ENCODE peak calls at places on chromosomes 1 and 21, in six cellular contexts. One of them, this sample, is unnamed.
A peak's percentile ranks its signal among the peaks of the same experiment; 100 is the strongest.

GRCh38 chr1:245079021-245079609 is 75.7 kb upstream of the KIF26B start:
- DNase-seq in heart right ventricle: no peak
- DNase-seq in left lung: no peak
- DNase-seq in GM10248: no peak
- DNase-seq in GM06990: no peak
- DNase-seq in lower lobe of right lung: no peak
- DNase-seq in this sample: no peak

GRCh38 chr1:245045087-245045881 is 109.5 kb upstream of the KIF26B start:
- DNase-seq in heart right ventricle: peak; percentile 74
- DNase-seq in left lung: no peak
- DNase-seq in GM10248: no peak
- DNase-seq in GM06990: no peak
- DNase-seq in lower lobe of right lung: no peak
- DNase-seq in this sample: no peak

GRCh38 chr1:161766102-161766981 is at the start of gene ATF6:
- DNase-seq in heart right ventricle: peak; percentile 93
- DNase-seq in left lung: peak; percentile 89
- DNase-seq in GM10248: peak; percentile 81
- DNase-seq in GM06990: peak; percentile 85
- DNase-seq in lower lobe of right lung: peak; percentile 91
- DNase-seq in this sample: peak; percentile 71

GRCh38 chr1:20793236-20793635 is 6.1 kb upstream of the HP1BP3 start:
- DNase-seq in heart right ventricle: no peak
- DNase-seq in left lung: no peak
- DNase-seq in GM10248: no peak
- DNase-seq in GM06990: no peak
- DNase-seq in lower lobe of right lung: no peak
- DNase-seq in this sample: no peak

GRCh38 chr1:46393510-46393909 is 607 bp upstream of the FAAH start:
- DNase-seq in heart right ventricle: no peak
- DNase-seq in left lung: no peak
- DNase-seq in GM10248: no peak
- DNase-seq in GM06990: no peak
- DNase-seq in lower lobe of right lung: no peak
- DNase-seq in this sample: no peak

GRCh38 chr1:112929979-112930378 is 26.0 kb downstream of the SLC16A1 start:
- DNase-seq in heart right ventricle: no peak
- DNase-seq in left lung: no peak
- DNase-seq in GM10248: no peak
- DNase-seq in GM06990: no peak
- DNase-seq in lower lobe of right lung: no peak
- DNase-seq in this sample: no peak

GRCh38 chr21:36790616-36791015 is 91.7 kb downstream of the SIM2 start:
- DNase-seq in heart right ventricle: no peak
- DNase-seq in left lung: no peak
- DNase-seq in GM10248: no peak
- DNase-seq in GM06990: no peak
- DNase-seq in lower lobe of right lung: no peak
- DNase-seq in this sample: no peak

GRCh38 chr1:68136187-68136586 is 85.8 kb upstream of the DIRAS3 start:
- DNase-seq in heart right ventricle: no peak
- DNase-seq in left lung: no peak
- DNase-seq in GM10248: no peak
- DNase-seq in GM06990: no peak
- DNase-seq in lower lobe of right lung: no peak
- DNase-seq in this sample: no peak

GRCh38 chr1:193104496-193104905 is 713 bp downstream of the GLRX2 start:
- DNase-seq in heart right ventricle: peak; percentile 34
- DNase-seq in left lung: peak; percentile 65
- DNase-seq in GM10248: peak; percentile 40
- DNase-seq in GM06990: peak; percentile 48
- DNase-seq in lower lobe of right lung: peak; percentile 75
- DNase-seq in this sample: peak; percentile 60

GRCh38 chr21:32406405-32406804 is 6.1 kb upstream of the EVA1C start:
- DNase-seq in heart right ventricle: no peak
- DNase-seq in left lung: no peak
- DNase-seq in GM10248: no peak
- DNase-seq in GM06990: no peak
- DNase-seq in lower lobe of right lung: no peak
- DNase-seq in this sample: no peak

GRCh38 chr1:30729906-30730305 is 6.5 kb upstream of the MATN1 start:
- DNase-seq in heart right ventricle: no peak
- DNase-seq in left lung: no peak
- DNase-seq in GM10248: no peak
- DNase-seq in GM06990: no peak
- DNase-seq in lower lobe of right lung: no peak
- DNase-seq in this sample: no peak

GRCh38 chr1:37410815-37411214 is 63.6 kb upstream of the ZC3H12A start:
- DNase-seq in heart right ventricle: peak; percentile 13
- DNase-seq in left lung: no peak
- DNase-seq in GM10248: no peak
- DNase-seq in GM06990: no peak
- DNase-seq in lower lobe of right lung: no peak
- DNase-seq in this sample: no peak

GRCh38 chr1:41874350-41874749 is 44.4 kb downstream of the HIVEP3 start:
- DNase-seq in heart right ventricle: no peak
- DNase-seq in left lung: no peak
- DNase-seq in GM10248: no peak
- DNase-seq in GM06990: no peak
- DNase-seq in lower lobe of right lung: no peak
- DNase-seq in this sample: no peak

DNA sequence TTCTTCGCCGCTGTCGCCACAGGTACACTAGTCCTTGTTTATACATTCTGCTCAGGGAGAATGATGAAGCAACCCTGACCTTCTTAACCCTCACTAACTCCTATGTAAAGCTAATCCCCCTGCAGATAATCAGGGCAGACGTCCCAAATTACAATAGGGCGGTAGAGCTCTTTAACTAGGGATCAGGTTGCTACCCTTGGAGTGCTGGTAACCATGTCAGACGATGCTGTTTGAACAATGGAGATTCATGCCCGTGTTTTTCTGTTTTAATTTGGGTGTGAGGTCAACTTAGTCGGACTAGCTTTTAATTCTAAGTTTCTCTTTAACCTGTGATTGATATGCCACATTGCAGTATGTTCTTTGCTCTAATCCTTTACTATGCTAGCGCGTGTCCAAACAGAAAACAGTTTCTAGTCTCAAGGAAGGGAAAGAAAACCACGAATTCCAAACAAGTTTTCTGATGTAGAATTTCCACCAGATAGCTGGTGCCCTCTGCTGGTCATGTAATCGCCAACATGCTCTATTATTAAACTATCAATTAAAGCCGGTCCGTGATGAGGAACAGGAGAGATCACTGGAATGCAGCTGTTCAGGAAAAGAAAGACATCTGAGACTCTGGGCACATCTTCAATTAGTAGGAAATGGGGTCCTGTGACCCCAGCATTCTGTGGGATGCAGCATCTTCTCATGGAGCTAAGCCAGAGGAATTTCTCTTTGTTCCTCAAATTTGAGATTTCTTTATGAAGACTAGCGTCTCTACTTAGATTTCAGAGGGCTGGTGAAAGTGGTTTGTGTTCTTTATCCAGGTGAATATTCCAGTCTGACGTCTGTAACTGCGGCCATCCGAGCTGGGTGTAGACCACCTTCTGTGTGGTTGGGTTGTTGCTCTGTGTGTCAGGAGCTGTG is 18.3 kb upstream of the VAMP3 start:
- DNase-seq in heart right ventricle: peak; percentile 71
- DNase-seq in left lung: peak; percentile 38
- DNase-seq in GM10248: peak; percentile 37
- DNase-seq in GM06990: no peak
- DNase-seq in lower lobe of right lung: no peak
- DNase-seq in this sample: no peak
- TF ChIP-seq CTCF in heart right ventricle: peak; percentile 91
- TF ChIP-seq CTCF in left lung: peak; percentile 71
- TF ChIP-seq CTCF in GM10248: peak; percentile 74
- TF ChIP-seq CTCF in GM06990: peak; percentile 66
- TF ChIP-seq CTCF in lower lobe of right lung: peak; percentile 77
- TF ChIP-seq CTCF in this sample: peak; percentile 70

GRCh38 chr21:34688145-34688544 is 19.4 kb downstream of the CLIC6 start:
- DNase-seq in heart right ventricle: peak; percentile 38
- DNase-seq in left lung: no peak
- DNase-seq in GM10248: no peak
- DNase-seq in GM06990: no peak
- DNase-seq in lower lobe of right lung: no peak
- DNase-seq in this sample: no peak
- TF ChIP-seq CTCF in heart right ventricle: no peak
- TF ChIP-seq CTCF in left lung: no peak
- TF ChIP-seq CTCF in GM10248: peak; percentile 39
- TF ChIP-seq CTCF in GM06990: peak; percentile 58
- TF ChIP-seq CTCF in lower lobe of right lung: no peak
- TF ChIP-seq CTCF in this sample: peak; percentile 56

DNA sequence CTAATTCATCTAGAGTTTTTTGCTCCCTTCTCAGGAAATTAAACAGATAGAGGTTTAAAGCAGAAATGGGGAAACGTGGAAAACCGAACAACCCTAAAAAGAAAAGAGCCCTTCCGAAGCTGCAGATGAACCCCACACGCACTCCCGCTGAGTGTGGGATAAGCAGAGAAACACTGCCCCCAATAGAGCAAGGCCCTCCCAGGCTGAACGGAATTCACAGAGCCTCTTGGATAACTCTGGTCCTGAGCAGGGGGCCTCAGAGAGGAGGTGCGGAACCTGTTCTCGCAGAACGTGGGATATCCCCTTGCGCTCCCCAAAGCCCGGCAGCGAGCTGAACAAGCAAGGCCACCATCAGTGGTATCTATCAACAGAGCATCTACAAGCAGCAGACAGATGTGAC is 44.9 kb downstream of the SSBP3 start:
- DNase-seq in heart right ventricle: no peak
- DNase-seq in left lung: no peak
- DNase-seq in GM10248: no peak
- DNase-seq in GM06990: no peak
- DNase-seq in lower lobe of right lung: no peak
- DNase-seq in this sample: no peak
- TF ChIP-seq CTCF in heart right ventricle: peak; percentile 23
- TF ChIP-seq CTCF in left lung: no peak
- TF ChIP-seq CTCF in GM10248: no peak
- TF ChIP-seq CTCF in GM06990: no peak
- TF ChIP-seq CTCF in lower lobe of right lung: no peak
- TF ChIP-seq CTCF in this sample: no peak

GRCh38 chr1:51313268-51313852 is 17.0 kb downstream of the TTC39A start:
- DNase-seq in heart right ventricle: no peak
- DNase-seq in left lung: no peak
- DNase-seq in GM10248: no peak
- DNase-seq in GM06990: no peak
- DNase-seq in lower lobe of right lung: peak; percentile 35
- DNase-seq in this sample: no peak
- TF ChIP-seq CTCF in heart right ventricle: no peak
- TF ChIP-seq CTCF in left lung: no peak
- TF ChIP-seq CTCF in GM10248: no peak
- TF ChIP-seq CTCF in GM06990: peak; percentile 17
- TF ChIP-seq CTCF in lower lobe of right lung: peak; percentile 16
- TF ChIP-seq CTCF in this sample: peak; percentile 4

GRCh38 chr1:67126111-67126746 is 8.5 kb downstream of the C1orf141 start:
- DNase-seq in heart right ventricle: no peak
- DNase-seq in left lung: no peak
- DNase-seq in GM10248: no peak
- DNase-seq in GM06990: no peak
- DNase-seq in lower lobe of right lung: no peak
- DNase-seq in this sample: no peak
- TF ChIP-seq CTCF in heart right ventricle: no peak
- TF ChIP-seq CTCF in left lung: no peak
- TF ChIP-seq CTCF in GM10248: no peak
- TF ChIP-seq CTCF in GM06990: no peak
- TF ChIP-seq CTCF in lower lobe of right lung: no peak
- TF ChIP-seq CTCF in this sample: no peak

DNA sequence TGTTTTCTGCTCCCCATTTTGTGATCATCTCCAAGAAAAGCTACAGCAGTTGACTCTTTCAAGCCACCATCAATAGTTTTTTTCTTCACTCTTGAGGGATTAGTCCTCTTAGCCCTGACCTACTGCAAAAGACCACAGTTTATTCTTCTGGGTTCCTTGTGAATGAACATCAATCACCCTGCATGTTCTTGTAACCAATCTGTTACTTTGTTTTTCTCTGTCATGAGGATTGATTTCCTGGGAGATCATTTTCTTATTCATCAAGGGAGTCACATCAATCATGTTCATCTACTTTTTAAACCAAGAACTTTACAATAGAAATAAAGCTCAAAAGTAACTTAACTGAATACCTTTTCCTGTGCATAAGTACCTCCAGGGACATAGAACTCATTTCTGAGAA is 21.9 kb downstream of the ILDR2 start:
- DNase-seq in heart right ventricle: no peak
- DNase-seq in left lung: no peak
- DNase-seq in GM10248: no peak
- DNase-seq in GM06990: no peak
- DNase-seq in lower lobe of right lung: no peak
- DNase-seq in this sample: no peak
- TF ChIP-seq CTCF in heart right ventricle: no peak
- TF ChIP-seq CTCF in left lung: no peak
- TF ChIP-seq CTCF in GM10248: no peak
- TF ChIP-seq CTCF in GM06990: no peak
- TF ChIP-seq CTCF in lower lobe of right lung: no peak
- TF ChIP-seq CTCF in this sample: no peak

DNA sequence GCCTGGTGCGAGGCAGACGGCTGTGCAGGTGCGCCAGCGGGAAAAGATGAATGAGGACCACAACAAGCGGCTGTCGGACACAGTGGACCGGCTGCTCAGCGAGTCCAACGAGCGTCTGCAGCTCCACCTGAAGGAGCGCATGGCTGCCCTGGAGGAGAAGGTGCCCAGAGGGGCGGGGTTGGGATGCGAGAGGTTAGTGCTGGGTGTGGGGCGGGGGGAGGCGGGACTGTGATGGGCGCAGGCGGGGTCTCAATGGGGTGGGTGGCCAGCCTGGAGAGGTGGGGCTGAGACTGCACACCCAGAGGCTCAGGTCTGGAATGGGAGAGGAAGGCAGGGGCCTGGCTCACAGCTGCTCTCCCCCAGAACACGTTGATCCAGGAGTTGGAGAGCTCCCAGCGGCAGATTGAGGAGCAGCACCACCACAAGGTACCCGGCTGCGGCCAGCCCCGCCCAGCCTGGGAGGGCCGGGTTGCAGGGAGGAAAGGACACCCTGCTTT is 22.3 kb downstream of the PPFIA4 start:
- DNase-seq in heart right ventricle: no peak
- DNase-seq in left lung: no peak
- DNase-seq in GM10248: no peak
- DNase-seq in GM06990: no peak
- DNase-seq in lower lobe of right lung: no peak
- DNase-seq in this sample: no peak
- TF ChIP-seq CTCF in heart right ventricle: no peak
- TF ChIP-seq CTCF in left lung: no peak
- TF ChIP-seq CTCF in GM10248: no peak
- TF ChIP-seq CTCF in GM06990: no peak
- TF ChIP-seq CTCF in lower lobe of right lung: no peak
- TF ChIP-seq CTCF in this sample: no peak

This sample was measured in GM13977.